ENCODE peak calls at places on chromosome 16, in nine cellular contexts. D is SJSA1; M is heart right ventricle; T is CD4-positive, CD25-positive, alpha-beta regulatory T cell; F is MM.1S; K is HCT116; N is GM23338; R is PC-3; J is right atrium auricular region. Y is an unnamed sample. For H3K36me3, the result is how much of the 10 kb centered on the place peaks cover.

GRCh38 chr16:66511615-66512500 is 38.1 kb downstream of the TK2 start:
- DNase-seq in K (peak), T (peak), J (no peak), N (peak), D (peak), F (no peak), R (peak), M (no peak), Y (no peak)

GRCh38 chr16:1825864-1826690 is 548 bp downstream of the HAGH start:
- DNase-seq in N (peak), D (no peak), F (peak), T (peak), R (peak), J (no peak), K (no peak), M (no peak), Y (no peak)

GRCh38 chr16:24610421-24610765 is 71.0 kb downstream of the RBBP6 start:
- DNase-seq in D (no peak), T (no peak), F (no peak), N (peak), K (no peak), J (no peak), R (peak), M (peak), Y (peak)

GRCh38 chr16:53156516-53156915 is 101.7 kb downstream of the CHD9 start:
- DNase-seq in M (no peak), N (no peak), J (no peak), T (no peak), R (no peak), D (no peak), K (no peak), F (no peak), Y (no peak)

GRCh38 chr16:68444058-68444657 is 4.2 kb downstream of the SMPD3 start:
- DNase-seq in T (no peak), N (peak), R (peak), J (no peak), M (no peak), D (peak), F (no peak), K (no peak), Y (peak)

GRCh38 chr16:23803591-23804123 is 32.1 kb upstream of the PRKCB start:
- DNase-seq in T (peak), N (peak), K (peak), R (peak), J (peak), D (peak), F (peak), M (peak), Y (peak)

GRCh38 chr16:48365030-48365600 is 20.1 kb downstream of the SIAH1 start:
- DNase-seq in M (no peak), T (no peak), J (no peak), K (no peak), R (peak), D (no peak), F (no peak), N (no peak), Y (no peak)

GRCh38 chr16:269061-269796 is 6.5 kb downstream of the RGS11 start:
- DNase-seq in R (no peak), M (no peak), J (no peak), K (no peak), N (no peak), D (peak), F (no peak), T (no peak), Y (no peak)

GRCh38 chr16:68179196-68179795 is 56.6 kb downstream of the ESRP2 start:
- DNase-seq in D (no peak), T (no peak), N (no peak), M (no peak), F (no peak), K (no peak), R (no peak), J (no peak), Y (no peak)

GRCh38 chr16:88901718-88902337 is 35.4 kb upstream of the PABPN1L start:
- DNase-seq in N (peak), M (no peak), T (no peak), D (no peak), K (no peak), J (no peak), F (no peak), R (no peak), Y (no peak)

GRCh38 chr16:82329504-82330192 is 159.6 kb upstream of the MPHOSPH6 start:
- DNase-seq in M (no peak), K (no peak), D (no peak), T (no peak), R (peak), J (no peak), N (peak), F (no peak), Y (no peak)

GRCh38 chr16:47213761-47214440 is 70.2 kb upstream of the NETO2 start:
- DNase-seq in R (no peak), D (no peak), T (no peak), J (no peak), N (no peak), F (no peak), M (no peak), K (no peak), Y (no peak)

GRCh38 chr16:77307764-77308561 is 108.8 kb downstream of the SYCE1L start:
- DNase-seq in D (no peak), F (peak), T (peak), J (no peak), M (no peak), N (no peak), R (peak), K (no peak), Y (no peak)

GRCh38 chr16:55152875-55153390 is 171.1 kb upstream of the IRX6 start:
- DNase-seq in D (no peak), N (no peak), J (no peak), K (no peak), M (no peak), T (no peak), R (no peak), F (no peak), Y (no peak)

GRCh38 chr16:80615751-80616150 is 75.0 kb downstream of the DYNLRB2 start:
- DNase-seq in J (no peak), F (no peak), K (no peak), M (no peak), D (no peak), N (no peak), T (no peak), R (no peak), Y (no peak)

GRCh38 chr16:49881890-49882289 is 26.0 kb upstream of the ZNF423 start:
- DNase-seq in J (no peak), F (no peak), D (no peak), N (no peak), M (no peak), R (no peak), T (no peak), K (no peak), Y (no peak)

GRCh38 chr16:80288616-80289015 is 252.2 kb upstream of the DYNLRB2 start:
- DNase-seq in R (no peak), F (no peak), D (no peak), K (no peak), J (no peak), M (no peak), N (no peak), T (no peak), Y (no peak)

GRCh38 chr16:18800674-18801196 is 614 bp downstream of the ARL6IP1 start:
- DNase-seq in F (no peak), K (no peak), D (peak), J (no peak), T (no peak), N (peak), M (no peak), R (no peak), Y (no peak)

GRCh38 chr16:18801197-18801972 is at the start of gene ARL6IP1:
- DNase-seq in F (peak), D (peak), J (peak), M (peak), T (peak), R (peak), K (peak), N (peak), Y (peak)

GRCh38 chr16:18803569-18804462 is 2.5 kb upstream of the ARL6IP1 start:
- DNase-seq in N (no peak), D (no peak), K (no peak), F (no peak), T (peak), J (no peak), R (peak), M (no peak), Y (no peak)

GRCh38 chr16:18804540-18804939 is 3.2 kb upstream of the ARL6IP1 start:
- DNase-seq in F (no peak), R (no peak), J (no peak), K (no peak), M (no peak), T (no peak), D (no peak), N (peak), Y (no peak)

GRCh38 chr16:18802755-18803218 is 1.4 kb upstream of the ARL6IP1 start:
- DNase-seq in K (no peak), F (no peak), M (no peak), T (no peak), D (no peak), N (no peak), R (no peak), J (no peak), Y (no peak)
- H3K36me3 ChIP-seq in K (under half), F (under half), M (under half), T (under half), D (half or more), N (under half), R (under half), J (under half), Y (under half)

GRCh38 chr16:16012144-16012543 is 62.7 kb downstream of the ABCC1 start:
- DNase-seq in K (no peak), D (no peak), F (no peak), R (no peak), M (no peak), J (no peak), T (no peak), N (no peak), Y (no peak)
- H3K36me3 ChIP-seq in K (under half), D (half or more), F (under half), R (under half), M (under half), J (under half), T (half or more), N (under half), Y (under half)

DNA sequence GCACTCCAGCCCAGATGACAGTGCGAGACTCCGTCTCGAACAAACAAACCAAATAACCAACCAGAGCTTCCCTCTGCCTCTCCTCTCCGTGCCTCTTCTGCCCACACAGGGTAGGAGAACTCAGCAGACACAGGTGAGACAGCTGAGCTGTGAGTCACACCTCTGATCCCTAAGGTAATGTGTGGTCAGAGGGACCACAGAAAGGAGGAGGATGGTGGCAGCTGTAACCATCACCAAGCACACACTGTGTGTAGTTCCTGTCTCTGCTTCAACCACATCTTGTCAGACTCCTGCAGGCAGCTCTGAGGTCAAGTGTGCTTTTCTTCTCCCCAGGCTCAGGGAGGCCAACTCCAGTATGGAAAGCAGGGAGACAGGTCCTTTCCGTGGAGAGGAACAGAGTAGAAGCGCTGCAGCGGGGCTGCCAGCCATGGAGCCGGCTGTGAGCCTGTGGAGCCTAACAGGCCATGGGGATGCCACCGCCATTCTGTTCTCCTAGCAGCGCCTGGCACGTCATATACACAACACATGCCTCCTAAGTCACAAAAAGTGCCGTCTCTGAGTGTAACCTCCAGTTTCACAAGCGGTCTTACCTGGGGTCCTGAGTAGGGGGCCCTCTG is 7.1 kb downstream of the NUDT16L1 start:
- DNase-seq in D (no peak), R (no peak), N (no peak), M (no peak), F (no peak), T (no peak), K (no peak), J (no peak), Y (no peak)
- H3K36me3 ChIP-seq in D (half or more), R (under half), N (under half), M (under half), F (under half), T (under half), K (under half), J (half or more), Y (half or more)

DNA sequence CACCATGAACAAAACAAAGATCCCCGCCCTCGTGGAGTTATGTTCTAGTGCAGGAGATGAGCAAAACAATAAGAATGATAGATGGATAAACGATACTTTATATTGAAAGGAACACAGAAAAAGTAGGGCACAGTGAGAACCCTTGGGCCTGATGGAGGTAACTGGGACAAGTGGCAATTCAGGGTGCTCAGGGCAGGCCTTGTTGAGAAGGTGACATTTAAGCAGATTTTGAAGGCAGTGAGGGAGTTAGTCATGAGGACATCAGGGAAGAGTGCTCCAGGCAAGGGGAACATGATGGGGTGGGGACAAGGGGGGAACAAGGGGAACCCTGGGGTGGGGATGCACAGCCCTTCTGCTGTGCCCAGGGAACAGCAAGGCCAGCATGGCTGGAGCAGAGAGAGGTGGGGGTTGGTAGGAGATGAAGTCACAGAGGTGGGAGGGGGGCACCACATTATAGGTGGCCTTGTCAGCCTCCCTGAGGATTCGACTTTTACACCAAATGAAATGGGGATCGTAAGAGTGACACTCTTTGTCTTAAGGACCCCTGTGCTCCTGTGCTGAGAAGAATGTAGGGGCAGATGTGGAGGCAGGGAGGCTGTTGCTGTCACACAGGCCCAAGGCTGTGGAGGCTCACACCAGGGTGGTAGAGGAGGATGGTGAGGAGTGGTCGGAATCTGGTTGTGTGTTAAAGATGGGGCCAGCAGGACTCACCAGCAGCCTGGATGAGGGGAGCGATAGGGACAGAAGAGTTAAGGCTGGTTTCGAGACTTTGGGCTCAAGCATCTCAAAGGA is 9.2 kb upstream of the PRM1 start:
- DNase-seq in K (no peak), N (no peak), J (no peak), R (no peak), M (no peak), D (no peak), F (no peak), T (no peak), Y (no peak)
- H3K36me3 ChIP-seq in K (under half), N (under half), J (under half), R (under half), M (under half), D (under half), F (under half), T (under half), Y (under half)

Y was measured in heart left ventricle.